ENCODE peak calls at places on chromosome 10, in six cellular contexts. One of them, this sample, is unnamed.
A peak's percentile ranks its signal among the peaks of the same experiment; 100 is the strongest.

GRCh38 chr10:93616844-93617360 is 4.6 kb downstream of the PDE6C start:
- DNase-seq in amniotic epithelial cell: no peak
- DNase-seq in lower leg skin: no peak
- DNase-seq in activated CD4-positive, alpha-beta T cell treated with anti-CD3 and anti-CD28 coated beads, Interleukin-2, amount 50 U/mL, for 4 hours: no peak
- DNase-seq in pancreas: no peak
- DNase-seq in midbrain: no peak
- DNase-seq in this sample: no peak

GRCh38 chr10:35705671-35706070 is 63.6 kb upstream of the FZD8 start:
- DNase-seq in amniotic epithelial cell: no peak
- DNase-seq in midbrain: no peak
- DNase-seq in pancreas: no peak
- DNase-seq in activated CD4-positive, alpha-beta T cell treated with anti-CD3 and anti-CD28 coated beads, Interleukin-2, amount 50 U/mL, for 4 hours: no peak
- DNase-seq in lower leg skin: no peak
- DNase-seq in this sample: no peak

GRCh38 chr10:77604941-77605351 is 32.7 kb downstream of the KCNMA1 start:
- DNase-seq in lower leg skin: no peak
- DNase-seq in midbrain: no peak
- DNase-seq in activated CD4-positive, alpha-beta T cell treated with anti-CD3 and anti-CD28 coated beads, Interleukin-2, amount 50 U/mL, for 4 hours: no peak
- DNase-seq in amniotic epithelial cell: no peak
- DNase-seq in pancreas: no peak
- DNase-seq in this sample: no peak

GRCh38 chr10:110471566-110472139 is 26.1 kb upstream of the DUSP5 start:
- DNase-seq in lower leg skin: no peak
- DNase-seq in activated CD4-positive, alpha-beta T cell treated with anti-CD3 and anti-CD28 coated beads, Interleukin-2, amount 50 U/mL, for 4 hours: no peak
- DNase-seq in pancreas: no peak
- DNase-seq in amniotic epithelial cell: peak; percentile 82
- DNase-seq in midbrain: no peak
- DNase-seq in this sample: no peak

GRCh38 chr10:102312683-102313082 is 67.4 kb downstream of the GBF1 start:
- DNase-seq in activated CD4-positive, alpha-beta T cell treated with anti-CD3 and anti-CD28 coated beads, Interleukin-2, amount 50 U/mL, for 4 hours: no peak
- DNase-seq in pancreas: no peak
- DNase-seq in amniotic epithelial cell: peak; percentile 35
- DNase-seq in lower leg skin: no peak
- DNase-seq in midbrain: no peak
- DNase-seq in this sample: no peak

GRCh38 chr10:43369921-43370320 is 1.5 kb upstream of the FXYD4 start:
- DNase-seq in amniotic epithelial cell: no peak
- DNase-seq in pancreas: peak; percentile 20
- DNase-seq in lower leg skin: no peak
- DNase-seq in midbrain: no peak
- DNase-seq in activated CD4-positive, alpha-beta T cell treated with anti-CD3 and anti-CD28 coated beads, Interleukin-2, amount 50 U/mL, for 4 hours: no peak
- DNase-seq in this sample: no peak

GRCh38 chr10:133124357-133125211 is 35.4 kb upstream of the KNDC1 start:
- DNase-seq in midbrain: no peak
- DNase-seq in activated CD4-positive, alpha-beta T cell treated with anti-CD3 and anti-CD28 coated beads, Interleukin-2, amount 50 U/mL, for 4 hours: no peak
- DNase-seq in pancreas: peak; percentile 77
- DNase-seq in amniotic epithelial cell: no peak
- DNase-seq in lower leg skin: no peak
- DNase-seq in this sample: no peak

GRCh38 chr10:12512292-12513002 is 163.1 kb downstream of the CAMK1D start:
- DNase-seq in activated CD4-positive, alpha-beta T cell treated with anti-CD3 and anti-CD28 coated beads, Interleukin-2, amount 50 U/mL, for 4 hours: no peak
- DNase-seq in midbrain: no peak
- DNase-seq in amniotic epithelial cell: no peak
- DNase-seq in pancreas: no peak
- DNase-seq in lower leg skin: no peak
- DNase-seq in this sample: no peak

GRCh38 chr10:127012071-127012768 is 107.0 kb downstream of the DOCK1 start:
- DNase-seq in pancreas: no peak
- DNase-seq in lower leg skin: no peak
- DNase-seq in activated CD4-positive, alpha-beta T cell treated with anti-CD3 and anti-CD28 coated beads, Interleukin-2, amount 50 U/mL, for 4 hours: no peak
- DNase-seq in midbrain: no peak
- DNase-seq in amniotic epithelial cell: no peak
- DNase-seq in this sample: no peak

GRCh38 chr10:130914377-130914776 is 397.1 kb downstream of the TCERG1L start:
- DNase-seq in amniotic epithelial cell: no peak
- DNase-seq in midbrain: no peak
- DNase-seq in lower leg skin: no peak
- DNase-seq in pancreas: no peak
- DNase-seq in activated CD4-positive, alpha-beta T cell treated with anti-CD3 and anti-CD28 coated beads, Interleukin-2, amount 50 U/mL, for 4 hours: no peak
- DNase-seq in this sample: no peak

GRCh38 chr10:74077416-74077815 is 73.2 kb downstream of the AP3M1 start:
- DNase-seq in midbrain: no peak
- DNase-seq in lower leg skin: no peak
- DNase-seq in activated CD4-positive, alpha-beta T cell treated with anti-CD3 and anti-CD28 coated beads, Interleukin-2, amount 50 U/mL, for 4 hours: no peak
- DNase-seq in amniotic epithelial cell: no peak
- DNase-seq in pancreas: no peak
- DNase-seq in this sample: no peak

GRCh38 chr10:21499910-21500577 is 25.4 kb downstream of the SKIDA1 start:
- DNase-seq in pancreas: peak; percentile 64
- DNase-seq in lower leg skin: no peak
- DNase-seq in midbrain: no peak
- DNase-seq in amniotic epithelial cell: no peak
- DNase-seq in activated CD4-positive, alpha-beta T cell treated with anti-CD3 and anti-CD28 coated beads, Interleukin-2, amount 50 U/mL, for 4 hours: no peak
- DNase-seq in this sample: no peak

GRCh38 chr10:79946270-79947082 is 2.4 kb downstream of the SFTPD start:
- DNase-seq in lower leg skin: no peak
- DNase-seq in activated CD4-positive, alpha-beta T cell treated with anti-CD3 and anti-CD28 coated beads, Interleukin-2, amount 50 U/mL, for 4 hours: no peak
- DNase-seq in pancreas: no peak
- DNase-seq in amniotic epithelial cell: no peak
- DNase-seq in midbrain: no peak
- DNase-seq in this sample: no peak

GRCh38 chr10:60901561-60902235 is 42.3 kb downstream of the RHOBTB1 start:
- DNase-seq in midbrain: peak; percentile 50
- DNase-seq in amniotic epithelial cell: no peak
- DNase-seq in activated CD4-positive, alpha-beta T cell treated with anti-CD3 and anti-CD28 coated beads, Interleukin-2, amount 50 U/mL, for 4 hours: no peak
- DNase-seq in lower leg skin: no peak
- DNase-seq in pancreas: peak; percentile 36
- DNase-seq in this sample: no peak

GRCh38 chr10:131862548-131862947 is 38.3 kb upstream of the PPP2R2D start:
- DNase-seq in lower leg skin: no peak
- DNase-seq in activated CD4-positive, alpha-beta T cell treated with anti-CD3 and anti-CD28 coated beads, Interleukin-2, amount 50 U/mL, for 4 hours: no peak
- DNase-seq in amniotic epithelial cell: no peak
- DNase-seq in midbrain: no peak
- DNase-seq in pancreas: no peak
- DNase-seq in this sample: no peak

GRCh38 chr10:133614830-133615580 is 11.6 kb downstream of the FRG2B start:
- DNase-seq in amniotic epithelial cell: no peak
- DNase-seq in pancreas: peak; percentile 86
- DNase-seq in activated CD4-positive, alpha-beta T cell treated with anti-CD3 and anti-CD28 coated beads, Interleukin-2, amount 50 U/mL, for 4 hours: no peak
- DNase-seq in lower leg skin: no peak
- DNase-seq in midbrain: no peak
- DNase-seq in this sample: no peak

GRCh38 chr10:87750001-87750651 is 67.9 kb downstream of the ATAD1 start:
- DNase-seq in midbrain: no peak
- DNase-seq in lower leg skin: no peak
- DNase-seq in activated CD4-positive, alpha-beta T cell treated with anti-CD3 and anti-CD28 coated beads, Interleukin-2, amount 50 U/mL, for 4 hours: no peak
- DNase-seq in pancreas: no peak
- DNase-seq in amniotic epithelial cell: peak; percentile 96
- DNase-seq in this sample: no peak

GRCh38 chr10:105586451-105587098 is 945.5 kb downstream of the SORCS3 start:
- DNase-seq in amniotic epithelial cell: peak; percentile 21
- DNase-seq in midbrain: no peak
- DNase-seq in activated CD4-positive, alpha-beta T cell treated with anti-CD3 and anti-CD28 coated beads, Interleukin-2, amount 50 U/mL, for 4 hours: no peak
- DNase-seq in pancreas: no peak
- DNase-seq in lower leg skin: no peak
- DNase-seq in this sample: no peak

GRCh38 chr10:31620236-31621151 is 301.5 kb downstream of the ZEB1 start:
- DNase-seq in lower leg skin: peak; percentile 75
- DNase-seq in pancreas: no peak
- DNase-seq in activated CD4-positive, alpha-beta T cell treated with anti-CD3 and anti-CD28 coated beads, Interleukin-2, amount 50 U/mL, for 4 hours: no peak
- DNase-seq in amniotic epithelial cell: peak; percentile 75
- DNase-seq in midbrain: no peak
- DNase-seq in this sample: no peak

GRCh38 chr10:132364594-132364970 is 32.4 kb upstream of the PWWP2B start:
- DNase-seq in pancreas: no peak
- DNase-seq in lower leg skin: no peak
- DNase-seq in amniotic epithelial cell: peak; percentile 36
- DNase-seq in midbrain: no peak
- DNase-seq in activated CD4-positive, alpha-beta T cell treated with anti-CD3 and anti-CD28 coated beads, Interleukin-2, amount 50 U/mL, for 4 hours: peak; percentile 72
- DNase-seq in this sample: no peak